ENCODE peak calls at places on chromosomes 1 and 21, in six cellular contexts. X is CD8-positive, alpha-beta memory T cell; A is psoas muscle; T is stimulated activated CD4-positive, alpha-beta T cell treated with anti-CD3 and anti-CD28 coated beads, Interleukin-1b, Interleukin-23, amount 100 ng/mL, for 4 hours; Y is endothelial cell; P is stimulated activated CD8-positive, alpha-beta memory T cell treated with anti-CD3 and anti-CD28 coated beads, Interleukin-4, amount 100 ng/mL, for 24 hours. D is an unnamed sample.

GRCh38 chr1:31434979-31435378 is 22.0 kb downstream of the SERINC2 start:
- DNase-seq in P (no peak), A (no peak), T (no peak), X (no peak), Y (no peak), D (no peak)

GRCh38 chr1:91889717-91890459 is 3.9 kb upstream of the TGFBR3 start:
- DNase-seq in A (no peak), P (no peak), T (no peak), X (no peak), Y (no peak), D (no peak)

GRCh38 chr1:161486806-161487482 is 18.3 kb upstream of the FCGR2A start:
- DNase-seq in T (peak; percentile 28), A (no peak), Y (peak; percentile 53), P (no peak), X (peak; percentile 58), D (peak; percentile 63)

GRCh38 chr1:34681481-34682451 is 73.1 kb upstream of the GJB5 start:
- DNase-seq in T (peak; percentile 16), X (no peak), Y (peak; percentile 75), A (no peak), P (peak; percentile 7), D (peak; percentile 70)

GRCh38 chr1:94805912-94806311 is 14.2 kb upstream of the SLC44A3 start:
- DNase-seq in X (peak; percentile 23), A (no peak), T (peak; percentile 33), Y (peak; percentile 62), P (peak; percentile 19), D (peak; percentile 58)

GRCh38 chr1:198876371-198876871 is 237.6 kb downstream of the PTPRC start:
- DNase-seq in T (no peak), A (no peak), P (no peak), X (no peak), Y (peak; percentile 8), D (no peak)

GRCh38 chr21:43866659-43867331 is 1.8 kb downstream of the AGPAT3 start:
- DNase-seq in Y (no peak), X (peak; percentile 35), P (peak; percentile 21), A (no peak), T (peak; percentile 25), D (peak; percentile 75)

GRCh38 chr1:192575499-192576189 is at the start of gene RGS1:
- DNase-seq in T (peak; percentile 48), P (peak; percentile 7), Y (no peak), X (peak; percentile 74), A (no peak), D (peak; percentile 44)

GRCh38 chr1:242147096-242147976 is 148.4 kb upstream of the MAP1LC3C start:
- DNase-seq in A (no peak), T (no peak), X (no peak), P (no peak), Y (no peak), D (no peak)

GRCh38 chr1:80445021-80445420 is 1355.7 kb upstream of the ADGRL2 start:
- DNase-seq in A (no peak), Y (no peak), T (no peak), P (no peak), X (no peak), D (no peak)

GRCh38 chr21:42983102-42983501 is 8.7 kb downstream of the PKNOX1 start:
- DNase-seq in Y (no peak), T (no peak), P (no peak), A (no peak), X (no peak), D (no peak)

GRCh38 chr1:161209790-161210409 is 5.2 kb upstream of the FCER1G start:
- DNase-seq in T (peak; percentile 54), P (peak; percentile 62), Y (peak; percentile 75), X (peak; percentile 75), A (peak; percentile 86), D (peak; percentile 80)

GRCh38 chr1:89200668-89201488 is 2.1 kb upstream of the GBP4 start:
- DNase-seq in X (peak; percentile 52), Y (no peak), T (no peak), P (no peak), A (no peak), D (no peak)

GRCh38 chr1:55635856-55636255 is 420.7 kb upstream of the USP24 start:
- DNase-seq in A (no peak), P (no peak), T (no peak), X (no peak), Y (no peak), D (no peak)

GRCh38 chr1:160972939-160973338 is 18.3 kb upstream of the ITLN2 start:
- DNase-seq in P (no peak), A (no peak), X (no peak), T (no peak), Y (no peak), D (no peak)

GRCh38 chr21:33286600-33287456 is 20.7 kb downstream of the IL10RB start:
- DNase-seq in A (no peak), P (no peak), X (no peak), T (no peak), Y (no peak), D (no peak)

GRCh38 chr1:160826546-160826945 is 30.6 kb downstream of the LY9 start:
- DNase-seq in P (no peak), A (no peak), T (no peak), Y (no peak), X (no peak), D (no peak)

GRCh38 chr1:231036416-231036815 is 3.6 kb downstream of the FAM89A start:
- DNase-seq in Y (no peak), P (no peak), T (no peak), A (no peak), X (no peak), D (no peak)

GRCh38 chr1:44151332-44151731 is 9.9 kb upstream of the KLF18 start:
- DNase-seq in P (no peak), Y (no peak), T (no peak), X (no peak), A (no peak), D (no peak)

GRCh38 chr1:113940365-113941244 is 11.5 kb downstream of the HIPK1 start:
- DNase-seq in A (peak; percentile 53), Y (no peak), X (peak; percentile 71), P (peak; percentile 40), T (no peak), D (peak; percentile 21)

GRCh38 chr1:161071886-161072371 is 2.2 kb upstream of the ARHGAP30 start:
- DNase-seq in A (peak; percentile 72), Y (peak; percentile 61), X (peak; percentile 56), T (no peak), P (no peak), D (no peak)

GRCh38 chr1:64323054-64323453 is 119.6 kb downstream of the UBE2U start:
- DNase-seq in X (no peak), P (no peak), A (no peak), T (no peak), Y (no peak), D (no peak)

GRCh38 chr1:100397681-100398080 is 45.4 kb downstream of the CDC14A start:
- DNase-seq in P (no peak), A (no peak), X (no peak), Y (no peak), T (no peak), D (no peak)

GRCh38 chr1:15027515-15027948 is 126.0 kb upstream of the TMEM51 start:
- DNase-seq in T (no peak), Y (peak; percentile 85), X (no peak), A (peak; percentile 74), P (peak; percentile 8), D (peak; percentile 15)

GRCh38 chr21:31235671-31236450 is 108.2 kb downstream of the TIAM1 start:
- DNase-seq in X (no peak), A (no peak), T (no peak), Y (no peak), P (no peak), D (no peak)

GRCh38 chr1:73593804-73594203 is 604.2 kb downstream of the LRRIQ3 start:
- DNase-seq in X (no peak), Y (no peak), P (no peak), T (no peak), A (no peak), D (no peak)

GRCh38 chr1:214427871-214428277 is 123.5 kb downstream of the PTPN14 start:
- DNase-seq in P (peak; percentile 34), X (peak; percentile 73), Y (no peak), A (no peak), T (peak; percentile 12), D (peak; percentile 77)

GRCh38 chr1:41045740-41046139 is 24.2 kb upstream of the SLFNL1 start:
- DNase-seq in A (peak; percentile 73), Y (no peak), T (no peak), P (no peak), X (no peak), D (no peak)

GRCh38 chr1:23793018-23793781 is 2.3 kb downstream of the LYPLA2 start:
- DNase-seq in X (peak; percentile 40), Y (no peak), T (no peak), A (peak; percentile 62), P (no peak), D (no peak)

GRCh38 chr21:45532826-45533730 is 9.2 kb downstream of the SLC19A1 start:
- DNase-seq in X (no peak), P (no peak), T (no peak), Y (no peak), A (peak; percentile 42), D (no peak)

D was measured in stimulated activated effector memory CD8-positive, alpha-beta T cell treated with anti-CD3 and anti-CD28 coated beads, Interleukin-12 subunit alpha, Interleukin-12 subunit beta, amount 100 ng/mL, for 72 hours.